ENCODE peak calls at places on chromosomes 5 and 9, in four cellular contexts. C is RWPE2, A is H9, D is fibroblast of lung. T is an unnamed sample.
A peak's percentile ranks its signal among the peaks of the same experiment; 100 is the strongest.

GRCh38 chr9:79573697-79573976 is 1.9 kb downstream of the TLE4 start:
- DNase-seq in C (no peak), A (no peak), D (no peak), T (no peak)

GRCh38 chr9:90871327-90871935 is 69.8 kb downstream of the SYK start:
- DNase-seq in C (no peak), A (no peak), D (no peak), T (no peak)

GRCh38 chr9:123942542-123942941 is 12.6 kb upstream of the DENND1A start:
- DNase-seq in C (no peak), A (no peak), D (no peak), T (no peak)

GRCh38 chr5:21680196-21680595 is 1172.9 kb downstream of the CDH12 start:
- DNase-seq in C (no peak), A (no peak), D (peak; percentile 96), T (no peak)

GRCh38 chr5:143791848-143792701 is 19.9 kb upstream of the HMHB1 start:
- DNase-seq in C (no peak), A (no peak), D (peak; percentile 24), T (no peak)

GRCh38 chr9:83281306-83282255 is 218.6 kb upstream of the RASEF start:
- DNase-seq in C (no peak), A (no peak), D (peak; percentile 79), T (peak; percentile 47)

GRCh38 chr5:83844320-83845068 is 123.8 kb upstream of the HAPLN1 start:
- DNase-seq in C (no peak), A (no peak), D (peak; percentile 95), T (no peak)

GRCh38 chr5:108830705-108831276 is 83.1 kb downstream of the FER start:
- DNase-seq in C (no peak), A (no peak), D (no peak), T (no peak)

GRCh38 chr5:81719743-81720142 is 31.2 kb downstream of the SSBP2 start:
- DNase-seq in C (no peak), A (no peak), D (no peak), T (no peak)

GRCh38 chr9:120583958-120584369 is 4.0 kb upstream of the CDK5RAP2 start:
- DNase-seq in C (no peak), A (peak; percentile 37), D (peak; percentile 93), T (peak; percentile 85)

GRCh38 chr5:33049298-33049697 is 338.2 kb downstream of the NPR3 start:
- DNase-seq in C (peak; percentile 71), A (no peak), D (peak; percentile 40), T (peak; percentile 25)

GRCh38 chr5:138274189-138274853 is at the start of gene GFRA3:
- DNase-seq in C (no peak), A (peak; percentile 57), D (peak; percentile 26), T (no peak)

GRCh38 chr5:107542831-107543231 is 127.9 kb downstream of the EFNA5 start:
- DNase-seq in C (peak; percentile 89), A (no peak), D (peak; percentile 73), T (no peak)

GRCh38 chr9:117722108-117722761 is 18.0 kb downstream of the TLR4 start:
- DNase-seq in C (no peak), A (no peak), D (no peak), T (no peak)

GRCh38 chr5:155883966-155884555 is 442.9 kb upstream of the SGCD start:
- DNase-seq in C (no peak), A (no peak), D (peak; percentile 6), T (no peak)

GRCh38 chr5:139394123-139394653 is 716 bp downstream of the PROB1 start:
- DNase-seq in C (no peak), A (peak; percentile 61), D (no peak), T (no peak)

GRCh38 chr5:170338272-170338671 is 40.7 kb upstream of the LCP2 start:
- DNase-seq in C (no peak), A (no peak), D (no peak), T (no peak)

GRCh38 chr5:127875235-127876021 is 172.2 kb downstream of the CCDC192 start:
- DNase-seq in C (peak; percentile 73), A (peak; percentile 62), D (peak; percentile 56), T (peak; percentile 38)

GRCh38 chr9:91858670-91859030 is 91.4 kb downstream of the ROR2 start:
- DNase-seq in C (no peak), A (no peak), D (no peak), T (no peak)

DNA sequence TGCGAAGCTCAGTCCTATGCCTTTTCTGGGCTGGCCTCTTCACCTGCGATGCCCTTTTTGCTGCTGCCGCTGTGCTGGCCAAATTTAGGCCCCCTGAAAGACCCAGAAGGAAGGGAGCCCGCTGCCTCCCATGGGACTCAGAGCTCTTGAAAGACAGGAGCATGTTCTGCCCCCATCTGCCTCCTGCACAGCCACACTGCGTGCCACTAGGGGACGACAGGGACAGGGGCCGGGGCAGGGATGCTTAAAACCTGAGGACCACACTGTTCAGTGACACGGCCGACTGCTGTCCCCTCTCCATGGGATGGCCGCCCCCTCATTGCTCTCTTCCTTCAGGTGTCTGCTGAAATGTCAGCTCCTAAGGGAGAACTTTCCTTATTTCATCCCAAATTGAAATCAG is 132.4 kb downstream of the ADAMTS2 start:
- DNase-seq in C (no peak), A (no peak), D (no peak), T (peak; percentile 15)
- TF ChIP-seq CTCF in C (no peak), A (peak; percentile 27), D (peak; percentile 57), T (peak; percentile 72)

GRCh38 chr9:112750767-112751058 is 153 bp downstream of the SNX30 start:
- DNase-seq in C (no peak), A (no peak), D (no peak), T (no peak)

GRCh38 chr9:112752334-112753110 is 2.0 kb downstream of the SNX30 start:
- DNase-seq in C (no peak), A (no peak), D (no peak), T (no peak)

GRCh38 chr9:112751059-112751795 is 667 bp downstream of the SNX30 start:
- DNase-seq in C (peak; percentile 62), A (peak; percentile 75), D (peak; percentile 89), T (peak; percentile 65)

GRCh38 chr9:112748041-112748440 is 2.5 kb upstream of the SNX30 start:
- DNase-seq in C (no peak), A (no peak), D (no peak), T (no peak)

DNA sequence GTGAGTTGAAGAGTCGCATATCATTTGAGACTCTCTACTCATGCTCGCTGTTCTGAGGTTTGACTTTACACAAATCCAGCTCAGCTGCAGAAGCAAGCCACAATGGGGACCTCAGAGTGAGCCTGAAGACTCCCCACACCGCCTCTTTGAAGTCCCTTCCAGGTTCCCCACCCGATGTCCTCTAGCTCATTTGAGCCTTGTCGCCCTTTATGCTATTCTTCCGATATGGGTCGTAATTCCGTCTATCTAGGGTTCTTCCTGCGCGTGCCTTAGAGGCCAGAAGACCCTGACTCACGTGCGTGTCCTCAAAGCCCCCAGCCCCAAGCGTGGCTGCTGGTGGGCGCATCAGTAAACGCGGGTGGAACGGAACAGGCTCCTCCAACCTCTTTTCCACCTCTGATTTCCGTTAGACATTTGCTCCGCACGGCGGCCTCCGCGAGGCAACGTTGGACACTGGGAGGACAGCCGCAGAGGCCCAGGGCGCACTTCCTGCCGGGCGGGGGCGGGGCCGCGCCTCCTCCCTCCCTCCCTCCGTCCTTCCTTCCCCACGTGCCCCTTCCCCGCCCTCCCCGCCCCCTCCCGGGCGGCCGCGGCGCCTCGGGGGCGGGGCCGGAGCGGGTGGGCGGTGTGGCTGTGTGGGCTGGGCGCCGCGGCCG is at the start of gene SNX30:
- DNase-seq in C (peak; percentile 78), A (peak; percentile 91), D (peak; percentile 86), T (peak; percentile 78)
- TF ChIP-seq CTCF in C (no peak), A (no peak), D (no peak), T (peak; percentile 34)

GRCh38 chr5:77873239-77873638 is 97.1 kb upstream of the TBCA start:
- DNase-seq in C (no peak), A (no peak), D (no peak), T (no peak)

GRCh38 chr5:77876862-77877502 is 100.8 kb upstream of the TBCA start:
- DNase-seq in C (no peak), A (no peak), D (no peak), T (no peak)

GRCh38 chr5:77877516-77878070 is 101.5 kb upstream of the TBCA start:
- DNase-seq in C (no peak), A (no peak), D (no peak), T (no peak)

GRCh38 chr5:77871946-77872345 is 95.8 kb upstream of the TBCA start:
- DNase-seq in C (no peak), A (no peak), D (no peak), T (no peak)

DNA sequence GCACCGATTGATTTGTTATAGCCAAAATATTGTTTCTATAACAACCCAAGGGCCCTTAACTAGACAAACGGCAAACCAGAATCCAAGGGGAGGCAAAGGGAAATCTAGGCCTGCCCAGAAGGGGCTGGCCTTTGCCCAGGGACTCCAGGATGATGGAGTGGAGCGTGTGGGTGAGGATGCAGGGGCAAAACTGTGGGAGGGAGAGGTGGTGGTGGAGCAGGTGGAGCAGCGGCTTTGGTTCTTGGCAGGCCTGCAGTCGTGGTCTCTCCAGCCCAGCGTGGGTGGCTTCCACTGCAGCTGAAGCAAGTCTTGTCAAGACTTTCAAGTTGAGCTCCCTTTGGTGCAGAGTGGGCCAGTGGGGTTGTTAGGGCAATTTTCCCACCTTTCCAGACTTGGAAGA is 98.6 kb upstream of the TBCA start:
- DNase-seq in C (no peak), A (no peak), D (no peak), T (no peak)
- TF ChIP-seq CTCF in C (no peak), A (no peak), D (no peak), T (no peak)

GRCh38 chr5:117590944-117591343 is 1016.3 kb upstream of the SEMA6A start:
- DNase-seq in C (no peak), A (no peak), D (no peak), T (peak; percentile 24)
- TF ChIP-seq CTCF in C (peak; percentile 55), A (peak; percentile 73), D (no peak), T (peak; percentile 69)

GRCh38 chr9:129415031-129415953 is 205.6 kb downstream of the C9orf50 start:
- DNase-seq in C (no peak), A (no peak), D (no peak), T (no peak)

GRCh38 chr9:129412814-129413536 is 207.9 kb downstream of the C9orf50 start:
- DNase-seq in C (no peak), A (no peak), D (peak; percentile 81), T (peak; percentile 73)

GRCh38 chr9:129414377-129415021 is 206.4 kb downstream of the C9orf50 start:
- DNase-seq in C (no peak), A (no peak), D (peak; percentile 41), T (peak; percentile 24)

GRCh38 chr9:129411501-129412175 is 209.3 kb downstream of the C9orf50 start:
- DNase-seq in C (no peak), A (no peak), D (no peak), T (no peak)

DNA sequence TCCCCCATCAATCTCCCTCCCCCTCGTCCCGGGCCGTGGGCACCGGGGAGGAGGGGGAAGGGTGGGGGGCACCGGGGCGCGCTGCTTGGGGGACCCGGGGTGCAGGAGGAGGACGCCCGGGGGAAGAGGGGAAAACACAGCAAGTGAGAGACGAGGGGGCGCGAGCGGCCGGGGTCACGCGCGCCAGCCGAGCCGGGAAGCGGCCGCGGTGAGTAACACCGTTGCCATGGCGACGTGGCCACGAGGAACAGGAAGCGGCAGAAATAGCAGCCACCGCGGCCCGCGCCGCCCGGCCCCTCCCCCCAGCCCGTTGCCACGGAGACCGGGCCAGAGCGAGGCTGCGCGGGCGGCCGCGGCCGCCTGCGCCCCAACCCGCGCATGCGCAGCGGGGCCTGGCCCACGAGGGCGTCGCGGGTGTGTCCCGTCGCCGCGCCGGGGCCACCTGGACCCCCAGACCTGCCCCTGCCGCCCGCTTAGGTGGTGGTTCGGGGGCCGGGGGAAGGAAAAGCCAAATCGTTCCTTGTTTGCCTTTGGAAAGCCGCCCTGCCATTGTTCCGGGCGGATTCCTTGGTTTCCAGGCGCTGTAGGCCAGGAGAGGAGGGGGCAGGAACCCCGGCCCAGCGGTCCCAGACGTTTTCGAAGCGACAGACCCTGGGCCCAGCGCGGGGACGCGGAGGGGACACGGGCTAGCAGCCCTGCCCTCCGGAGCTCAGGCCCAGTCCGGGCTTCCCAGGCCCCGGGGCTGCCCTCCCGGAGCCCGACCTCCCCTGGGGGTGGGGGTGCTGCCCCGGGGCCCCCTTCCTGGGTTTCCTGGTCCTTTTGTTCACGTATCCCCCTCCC is 207.1 kb downstream of the C9orf50 start:
- DNase-seq in C (peak; percentile 96), A (peak; percentile 96), D (peak; percentile 93), T (peak; percentile 95)
- TF ChIP-seq CTCF in C (no peak), A (no peak), D (no peak), T (no peak)